ENCODE peak calls at places on chromosomes 2 and 18, in eight cellular contexts. One of them, this sample, is unnamed.

GRCh38 chr2:7233126-7233525 is 315.9 kb downstream of the RNF144A start:
- DNase-seq in breast epithelium: no peak
- DNase-seq in psoas muscle: no peak
- DNase-seq in neuronal stem cell: no peak
- DNase-seq in sigmoid colon: no peak
- DNase-seq in CD8-positive, alpha-beta T cell: no peak
- DNase-seq in fibroblast of lung: no peak
- DNase-seq in left ventricle myocardium inferior: no peak
- DNase-seq in this sample: no peak

GRCh38 chr2:84619784-84620371 is 103.6 kb downstream of the DNAH6 start:
- DNase-seq in breast epithelium: no peak
- DNase-seq in psoas muscle: no peak
- DNase-seq in neuronal stem cell: no peak
- DNase-seq in sigmoid colon: no peak
- DNase-seq in CD8-positive, alpha-beta T cell: no peak
- DNase-seq in fibroblast of lung: no peak
- DNase-seq in left ventricle myocardium inferior: no peak
- DNase-seq in this sample: no peak

GRCh38 chr2:8402222-8402621 is 279.6 kb upstream of the ID2 start:
- DNase-seq in breast epithelium: no peak
- DNase-seq in psoas muscle: no peak
- DNase-seq in neuronal stem cell: no peak
- DNase-seq in sigmoid colon: no peak
- DNase-seq in CD8-positive, alpha-beta T cell: no peak
- DNase-seq in fibroblast of lung: no peak
- DNase-seq in left ventricle myocardium inferior: no peak
- DNase-seq in this sample: no peak

GRCh38 chr2:105821428-105822125 is 76.9 kb downstream of the NCK2 start:
- DNase-seq in breast epithelium: no peak
- DNase-seq in psoas muscle: no peak
- DNase-seq in neuronal stem cell: no peak
- DNase-seq in sigmoid colon: no peak
- DNase-seq in CD8-positive, alpha-beta T cell: no peak
- DNase-seq in fibroblast of lung: no peak
- DNase-seq in left ventricle myocardium inferior: no peak
- DNase-seq in this sample: no peak

GRCh38 chr2:172739651-172740050 is 4.0 kb downstream of the RAPGEF4 start:
- DNase-seq in breast epithelium: no peak
- DNase-seq in psoas muscle: no peak
- DNase-seq in neuronal stem cell: no peak
- DNase-seq in sigmoid colon: no peak
- DNase-seq in CD8-positive, alpha-beta T cell: no peak
- DNase-seq in fibroblast of lung: no peak
- DNase-seq in left ventricle myocardium inferior: no peak
- DNase-seq in this sample: no peak

GRCh38 chr18:25038261-25038660 is 313.7 kb downstream of the ZNF521 start:
- DNase-seq in breast epithelium: no peak
- DNase-seq in psoas muscle: no peak
- DNase-seq in neuronal stem cell: peak; percentile 37
- DNase-seq in sigmoid colon: no peak
- DNase-seq in CD8-positive, alpha-beta T cell: no peak
- DNase-seq in fibroblast of lung: no peak
- DNase-seq in left ventricle myocardium inferior: no peak
- DNase-seq in this sample: no peak

GRCh38 chr18:30965237-30965636 is 77.3 kb downstream of the DSC3 start:
- DNase-seq in breast epithelium: no peak
- DNase-seq in psoas muscle: no peak
- DNase-seq in neuronal stem cell: no peak
- DNase-seq in sigmoid colon: no peak
- DNase-seq in CD8-positive, alpha-beta T cell: no peak
- DNase-seq in fibroblast of lung: no peak
- DNase-seq in left ventricle myocardium inferior: no peak
- DNase-seq in this sample: no peak

GRCh38 chr2:627926-628560 is 49.2 kb downstream of the TMEM18 start:
- DNase-seq in breast epithelium: no peak
- DNase-seq in psoas muscle: no peak
- DNase-seq in neuronal stem cell: no peak
- DNase-seq in sigmoid colon: no peak
- DNase-seq in CD8-positive, alpha-beta T cell: no peak
- DNase-seq in fibroblast of lung: no peak
- DNase-seq in left ventricle myocardium inferior: no peak
- DNase-seq in this sample: no peak

GRCh38 chr18:6781179-6781714 is 51.7 kb downstream of the ARHGAP28 start:
- DNase-seq in breast epithelium: no peak
- DNase-seq in psoas muscle: no peak
- DNase-seq in neuronal stem cell: no peak
- DNase-seq in sigmoid colon: no peak
- DNase-seq in CD8-positive, alpha-beta T cell: no peak
- DNase-seq in fibroblast of lung: no peak
- DNase-seq in left ventricle myocardium inferior: no peak
- DNase-seq in this sample: no peak

GRCh38 chr2:42493885-42494433 is at the start of gene KCNG3:
- DNase-seq in breast epithelium: no peak
- DNase-seq in psoas muscle: peak; percentile 66
- DNase-seq in neuronal stem cell: peak; percentile 70
- DNase-seq in sigmoid colon: peak; percentile 81
- DNase-seq in CD8-positive, alpha-beta T cell: peak; percentile 49
- DNase-seq in fibroblast of lung: peak; percentile 22
- DNase-seq in left ventricle myocardium inferior: peak; percentile 43
- DNase-seq in this sample: no peak

GRCh38 chr2:70003093-70003830 is 41.8 kb upstream of the ASPRV1 start:
- DNase-seq in breast epithelium: no peak
- DNase-seq in psoas muscle: no peak
- DNase-seq in neuronal stem cell: no peak
- DNase-seq in sigmoid colon: no peak
- DNase-seq in CD8-positive, alpha-beta T cell: no peak
- DNase-seq in fibroblast of lung: no peak
- DNase-seq in left ventricle myocardium inferior: no peak
- DNase-seq in this sample: no peak

GRCh38 chr2:178514664-178515063 is 34.4 kb downstream of the PLEKHA3 start:
- DNase-seq in breast epithelium: no peak
- DNase-seq in psoas muscle: no peak
- DNase-seq in neuronal stem cell: no peak
- DNase-seq in sigmoid colon: no peak
- DNase-seq in CD8-positive, alpha-beta T cell: no peak
- DNase-seq in fibroblast of lung: peak; percentile 31
- DNase-seq in left ventricle myocardium inferior: no peak
- DNase-seq in this sample: peak; percentile 11

GRCh38 chr2:8059794-8060193 is 622.1 kb upstream of the ID2 start:
- DNase-seq in breast epithelium: no peak
- DNase-seq in psoas muscle: no peak
- DNase-seq in neuronal stem cell: no peak
- DNase-seq in sigmoid colon: no peak
- DNase-seq in CD8-positive, alpha-beta T cell: no peak
- DNase-seq in fibroblast of lung: no peak
- DNase-seq in left ventricle myocardium inferior: no peak
- DNase-seq in this sample: no peak

GRCh38 chr2:127185093-127185492 is 35.0 kb downstream of the CYP27C1 start:
- DNase-seq in breast epithelium: no peak
- DNase-seq in psoas muscle: no peak
- DNase-seq in neuronal stem cell: no peak
- DNase-seq in sigmoid colon: peak; percentile 63
- DNase-seq in CD8-positive, alpha-beta T cell: no peak
- DNase-seq in fibroblast of lung: no peak
- DNase-seq in left ventricle myocardium inferior: no peak
- DNase-seq in this sample: no peak

GRCh38 chr2:23492337-23492675 is 107.3 kb downstream of the KLHL29 start:
- DNase-seq in breast epithelium: no peak
- DNase-seq in psoas muscle: no peak
- DNase-seq in neuronal stem cell: no peak
- DNase-seq in sigmoid colon: no peak
- DNase-seq in CD8-positive, alpha-beta T cell: no peak
- DNase-seq in fibroblast of lung: no peak
- DNase-seq in left ventricle myocardium inferior: no peak
- DNase-seq in this sample: no peak

GRCh38 chr2:214550774-214551173 is 139.9 kb downstream of the VWC2L start:
- DNase-seq in breast epithelium: no peak
- DNase-seq in psoas muscle: no peak
- DNase-seq in neuronal stem cell: no peak
- DNase-seq in sigmoid colon: no peak
- DNase-seq in CD8-positive, alpha-beta T cell: no peak
- DNase-seq in fibroblast of lung: no peak
- DNase-seq in left ventricle myocardium inferior: no peak
- DNase-seq in this sample: no peak

GRCh38 chr2:46651363-46652099 is 172.2 kb downstream of the TMEM247 start:
- DNase-seq in breast epithelium: no peak
- DNase-seq in psoas muscle: no peak
- DNase-seq in neuronal stem cell: no peak
- DNase-seq in sigmoid colon: no peak
- DNase-seq in CD8-positive, alpha-beta T cell: no peak
- DNase-seq in fibroblast of lung: peak; percentile 44
- DNase-seq in left ventricle myocardium inferior: no peak
- DNase-seq in this sample: no peak

GRCh38 chr2:241188386-241189092 is at the start of gene ANO7:
- DNase-seq in breast epithelium: no peak
- DNase-seq in psoas muscle: no peak
- DNase-seq in neuronal stem cell: no peak
- DNase-seq in sigmoid colon: no peak
- DNase-seq in CD8-positive, alpha-beta T cell: no peak
- DNase-seq in fibroblast of lung: no peak
- DNase-seq in left ventricle myocardium inferior: no peak
- DNase-seq in this sample: no peak

GRCh38 chr2:177625744-177626655 is 233.4 kb downstream of the AGPS start:
- DNase-seq in breast epithelium: no peak
- DNase-seq in psoas muscle: no peak
- DNase-seq in neuronal stem cell: no peak
- DNase-seq in sigmoid colon: no peak
- DNase-seq in CD8-positive, alpha-beta T cell: no peak
- DNase-seq in fibroblast of lung: no peak
- DNase-seq in left ventricle myocardium inferior: no peak
- DNase-seq in this sample: no peak

GRCh38 chr18:54119524-54120019 is 104.9 kb downstream of the MBD2 start:
- DNase-seq in breast epithelium: no peak
- DNase-seq in psoas muscle: no peak
- DNase-seq in neuronal stem cell: peak; percentile 44
- DNase-seq in sigmoid colon: no peak
- DNase-seq in CD8-positive, alpha-beta T cell: no peak
- DNase-seq in fibroblast of lung: peak; percentile 77
- DNase-seq in left ventricle myocardium inferior: no peak
- DNase-seq in this sample: peak; percentile 41

GRCh38 chr2:55779459-55780421 is 86.1 kb upstream of the PNPT1 start:
- DNase-seq in breast epithelium: no peak
- DNase-seq in psoas muscle: no peak
- DNase-seq in neuronal stem cell: no peak
- DNase-seq in sigmoid colon: no peak
- DNase-seq in CD8-positive, alpha-beta T cell: no peak
- DNase-seq in fibroblast of lung: peak; percentile 28
- DNase-seq in left ventricle myocardium inferior: no peak
- DNase-seq in this sample: peak; percentile 78

GRCh38 chr18:37304012-37304680 is 261.5 kb downstream of the CELF4 start:
- DNase-seq in breast epithelium: no peak
- DNase-seq in psoas muscle: no peak
- DNase-seq in neuronal stem cell: no peak
- DNase-seq in sigmoid colon: no peak
- DNase-seq in CD8-positive, alpha-beta T cell: no peak
- DNase-seq in fibroblast of lung: no peak
- DNase-seq in left ventricle myocardium inferior: no peak
- DNase-seq in this sample: peak; percentile 15

GRCh38 chr18:24228661-24229053 is 89.8 kb downstream of the CABYR start:
- DNase-seq in breast epithelium: no peak
- DNase-seq in psoas muscle: no peak
- DNase-seq in neuronal stem cell: no peak
- DNase-seq in sigmoid colon: no peak
- DNase-seq in CD8-positive, alpha-beta T cell: no peak
- DNase-seq in fibroblast of lung: no peak
- DNase-seq in left ventricle myocardium inferior: no peak
- DNase-seq in this sample: no peak

DNA sequence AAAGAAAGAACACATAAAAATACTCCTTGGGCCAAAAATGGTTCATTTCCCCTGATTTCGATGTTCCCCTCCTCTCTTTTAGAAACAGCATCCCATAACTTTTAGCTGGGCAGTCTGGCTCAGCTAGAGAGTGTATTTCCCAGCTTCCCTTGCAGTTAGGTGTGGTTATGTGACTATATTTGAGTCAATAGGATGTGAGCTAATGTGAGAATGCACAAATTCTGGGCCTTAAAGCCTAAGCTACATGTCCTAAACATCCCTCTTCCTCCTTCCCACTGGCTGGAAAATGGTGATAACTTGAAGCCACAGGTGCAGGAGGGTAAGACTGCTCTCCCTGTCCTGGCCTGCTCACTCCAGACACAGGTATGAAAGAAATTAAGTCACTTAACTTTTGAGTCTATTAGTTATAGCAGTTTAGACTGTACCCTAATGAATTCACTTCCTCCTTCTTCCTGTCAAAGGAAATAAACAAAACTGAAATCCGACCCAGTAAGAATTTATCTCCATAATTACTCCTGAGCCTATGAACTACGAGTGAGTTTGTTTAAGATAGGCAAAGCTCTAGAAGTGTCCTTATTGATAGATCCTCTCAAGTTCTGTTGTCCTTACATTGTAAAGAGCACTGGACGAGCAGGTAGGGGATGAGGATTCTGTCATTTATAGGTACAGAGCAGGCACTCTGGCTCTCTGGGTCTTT is 177.6 kb downstream of the MTX2 start:
- DNase-seq in breast epithelium: no peak
- DNase-seq in psoas muscle: no peak
- DNase-seq in neuronal stem cell: no peak
- DNase-seq in sigmoid colon: no peak
- DNase-seq in CD8-positive, alpha-beta T cell: no peak
- DNase-seq in fibroblast of lung: no peak
- DNase-seq in left ventricle myocardium inferior: no peak
- DNase-seq in this sample: no peak
- H3K4me3 ChIP-seq in breast epithelium: no peak overlapping the region
- H3K4me3 ChIP-seq in psoas muscle: no peak overlapping the region
- H3K4me3 ChIP-seq in neuronal stem cell: no peak overlapping the region
- H3K4me3 ChIP-seq in sigmoid colon: no peak overlapping the region
- H3K4me3 ChIP-seq in CD8-positive, alpha-beta T cell: no peak overlapping the region
- H3K4me3 ChIP-seq in fibroblast of lung: no peak overlapping the region
- H3K4me3 ChIP-seq in left ventricle myocardium inferior: no peak overlapping the region
- H3K4me3 ChIP-seq in this sample: no peak overlapping the region

GRCh38 chr2:85660725-85661124 is 7.3 kb downstream of the SFTPB start:
- DNase-seq in breast epithelium: no peak
- DNase-seq in psoas muscle: no peak
- DNase-seq in neuronal stem cell: no peak
- DNase-seq in sigmoid colon: no peak
- DNase-seq in CD8-positive, alpha-beta T cell: no peak
- DNase-seq in fibroblast of lung: no peak
- DNase-seq in left ventricle myocardium inferior: no peak
- DNase-seq in this sample: no peak
- H3K4me3 ChIP-seq in breast epithelium: no peak overlapping the region
- H3K4me3 ChIP-seq in psoas muscle: no peak overlapping the region
- H3K4me3 ChIP-seq in neuronal stem cell: no peak overlapping the region
- H3K4me3 ChIP-seq in sigmoid colon: no peak overlapping the region
- H3K4me3 ChIP-seq in CD8-positive, alpha-beta T cell: no peak overlapping the region
- H3K4me3 ChIP-seq in fibroblast of lung: no peak overlapping the region
- H3K4me3 ChIP-seq in left ventricle myocardium inferior: no peak overlapping the region
- H3K4me3 ChIP-seq in this sample: no peak overlapping the region

GRCh38 chr2:218387369-218388194 is 5.5 kb downstream of the SLC11A1 start:
- DNase-seq in breast epithelium: no peak
- DNase-seq in psoas muscle: peak; percentile 59
- DNase-seq in neuronal stem cell: no peak
- DNase-seq in sigmoid colon: peak; percentile 75
- DNase-seq in CD8-positive, alpha-beta T cell: no peak
- DNase-seq in fibroblast of lung: peak; percentile 91
- DNase-seq in left ventricle myocardium inferior: no peak
- DNase-seq in this sample: peak; percentile 61
- H3K4me3 ChIP-seq in breast epithelium: peak overlapping the region; percentile 18
- H3K4me3 ChIP-seq in psoas muscle: peak overlapping the region; percentile 65
- H3K4me3 ChIP-seq in neuronal stem cell: no peak overlapping the region
- H3K4me3 ChIP-seq in sigmoid colon: peak overlapping the region; percentile 41
- H3K4me3 ChIP-seq in CD8-positive, alpha-beta T cell: peak overlapping the region; percentile 22
- H3K4me3 ChIP-seq in fibroblast of lung: peak overlapping the region; percentile 27
- H3K4me3 ChIP-seq in left ventricle myocardium inferior: peak overlapping the region; percentile 62
- H3K4me3 ChIP-seq in this sample: peak overlapping the region; percentile 25

GRCh38 chr2:20221169-20221938 is 3.6 kb downstream of the SDC1 start:
- DNase-seq in breast epithelium: no peak
- DNase-seq in psoas muscle: no peak
- DNase-seq in neuronal stem cell: no peak
- DNase-seq in sigmoid colon: no peak
- DNase-seq in CD8-positive, alpha-beta T cell: no peak
- DNase-seq in fibroblast of lung: peak; percentile 36
- DNase-seq in left ventricle myocardium inferior: no peak
- DNase-seq in this sample: no peak
- H3K4me3 ChIP-seq in breast epithelium: no peak overlapping the region
- H3K4me3 ChIP-seq in psoas muscle: no peak overlapping the region
- H3K4me3 ChIP-seq in neuronal stem cell: no peak overlapping the region
- H3K4me3 ChIP-seq in sigmoid colon: no peak overlapping the region
- H3K4me3 ChIP-seq in CD8-positive, alpha-beta T cell: no peak overlapping the region
- H3K4me3 ChIP-seq in fibroblast of lung: no peak overlapping the region
- H3K4me3 ChIP-seq in left ventricle myocardium inferior: no peak overlapping the region
- H3K4me3 ChIP-seq in this sample: no peak overlapping the region